ENCODE peak calls at places on chromosome 18, in eight cellular contexts. One of them, this sample, is unnamed.

GRCh38 chr18:46497129-46497528 is 159.9 kb downstream of the LOXHD1 start:
- DNase-seq in occipital lobe: no peak
- DNase-seq in C1 segment of cervical spinal cord: no peak
- DNase-seq in stimulated activated CD8-positive, alpha-beta memory T cell treated with anti-CD3 and anti-CD28 coated beads, Interleukin-7, amount 100 ng/mL, for 4 hours: no peak
- DNase-seq in M059J: peak; percentile 31
- DNase-seq in left cardiac atrium: no peak
- DNase-seq in SK-N-SH: no peak
- DNase-seq in cardiac muscle cell: peak; percentile 89
- DNase-seq in this sample: no peak

GRCh38 chr18:12408247-12408869 is 629 bp downstream of the PRELID3A start:
- DNase-seq in occipital lobe: peak; percentile 57
- DNase-seq in C1 segment of cervical spinal cord: peak; percentile 53
- DNase-seq in stimulated activated CD8-positive, alpha-beta memory T cell treated with anti-CD3 and anti-CD28 coated beads, Interleukin-7, amount 100 ng/mL, for 4 hours: no peak
- DNase-seq in M059J: no peak
- DNase-seq in left cardiac atrium: no peak
- DNase-seq in SK-N-SH: peak; percentile 34
- DNase-seq in cardiac muscle cell: peak; percentile 69
- DNase-seq in this sample: no peak

GRCh38 chr18:9741821-9742541 is 33.9 kb downstream of the RAB31 start:
- DNase-seq in occipital lobe: no peak
- DNase-seq in C1 segment of cervical spinal cord: no peak
- DNase-seq in stimulated activated CD8-positive, alpha-beta memory T cell treated with anti-CD3 and anti-CD28 coated beads, Interleukin-7, amount 100 ng/mL, for 4 hours: no peak
- DNase-seq in M059J: peak; percentile 68
- DNase-seq in left cardiac atrium: peak; percentile 58
- DNase-seq in SK-N-SH: no peak
- DNase-seq in cardiac muscle cell: peak; percentile 19
- DNase-seq in this sample: no peak

GRCh38 chr18:43789234-43790000 is 512.1 kb upstream of the SYT4 start:
- DNase-seq in occipital lobe: peak; percentile 7
- DNase-seq in C1 segment of cervical spinal cord: no peak
- DNase-seq in stimulated activated CD8-positive, alpha-beta memory T cell treated with anti-CD3 and anti-CD28 coated beads, Interleukin-7, amount 100 ng/mL, for 4 hours: no peak
- DNase-seq in M059J: peak; percentile 41
- DNase-seq in left cardiac atrium: no peak
- DNase-seq in SK-N-SH: peak; percentile 49
- DNase-seq in cardiac muscle cell: peak; percentile 30
- DNase-seq in this sample: no peak

GRCh38 chr18:79394438-79395307 is 1.1 kb upstream of the NFATC1 start:
- DNase-seq in occipital lobe: no peak
- DNase-seq in C1 segment of cervical spinal cord: no peak
- DNase-seq in stimulated activated CD8-positive, alpha-beta memory T cell treated with anti-CD3 and anti-CD28 coated beads, Interleukin-7, amount 100 ng/mL, for 4 hours: peak; percentile 68
- DNase-seq in M059J: peak; percentile 36
- DNase-seq in left cardiac atrium: peak; percentile 56
- DNase-seq in SK-N-SH: no peak
- DNase-seq in cardiac muscle cell: no peak
- DNase-seq in this sample: no peak

GRCh38 chr18:61727241-61727640 is 165.6 kb downstream of the RNF152 start:
- DNase-seq in occipital lobe: no peak
- DNase-seq in C1 segment of cervical spinal cord: no peak
- DNase-seq in stimulated activated CD8-positive, alpha-beta memory T cell treated with anti-CD3 and anti-CD28 coated beads, Interleukin-7, amount 100 ng/mL, for 4 hours: no peak
- DNase-seq in M059J: peak; percentile 12
- DNase-seq in left cardiac atrium: no peak
- DNase-seq in SK-N-SH: no peak
- DNase-seq in cardiac muscle cell: no peak
- DNase-seq in this sample: no peak

GRCh38 chr18:73283788-73284187 is 416.0 kb upstream of the NETO1 start:
- DNase-seq in occipital lobe: no peak
- DNase-seq in C1 segment of cervical spinal cord: no peak
- DNase-seq in stimulated activated CD8-positive, alpha-beta memory T cell treated with anti-CD3 and anti-CD28 coated beads, Interleukin-7, amount 100 ng/mL, for 4 hours: no peak
- DNase-seq in M059J: peak; percentile 83
- DNase-seq in left cardiac atrium: no peak
- DNase-seq in SK-N-SH: no peak
- DNase-seq in cardiac muscle cell: no peak
- DNase-seq in this sample: no peak

GRCh38 chr18:70698574-70698973 is 409.7 kb downstream of the SOCS6 start:
- DNase-seq in occipital lobe: no peak
- DNase-seq in C1 segment of cervical spinal cord: no peak
- DNase-seq in stimulated activated CD8-positive, alpha-beta memory T cell treated with anti-CD3 and anti-CD28 coated beads, Interleukin-7, amount 100 ng/mL, for 4 hours: no peak
- DNase-seq in M059J: no peak
- DNase-seq in left cardiac atrium: no peak
- DNase-seq in SK-N-SH: no peak
- DNase-seq in cardiac muscle cell: no peak
- DNase-seq in this sample: no peak

GRCh38 chr18:43893001-43893637 is 615.8 kb upstream of the SYT4 start:
- DNase-seq in occipital lobe: no peak
- DNase-seq in C1 segment of cervical spinal cord: no peak
- DNase-seq in stimulated activated CD8-positive, alpha-beta memory T cell treated with anti-CD3 and anti-CD28 coated beads, Interleukin-7, amount 100 ng/mL, for 4 hours: no peak
- DNase-seq in M059J: peak; percentile 96
- DNase-seq in left cardiac atrium: no peak
- DNase-seq in SK-N-SH: no peak
- DNase-seq in cardiac muscle cell: peak; percentile 12
- DNase-seq in this sample: no peak

GRCh38 chr18:12023375-12023774 is 42.1 kb downstream of the IMPA2 start:
- DNase-seq in occipital lobe: no peak
- DNase-seq in C1 segment of cervical spinal cord: no peak
- DNase-seq in stimulated activated CD8-positive, alpha-beta memory T cell treated with anti-CD3 and anti-CD28 coated beads, Interleukin-7, amount 100 ng/mL, for 4 hours: no peak
- DNase-seq in M059J: no peak
- DNase-seq in left cardiac atrium: no peak
- DNase-seq in SK-N-SH: no peak
- DNase-seq in cardiac muscle cell: no peak
- DNase-seq in this sample: no peak

GRCh38 chr18:55079481-55080350 is 120.5 kb upstream of the CCDC68 start:
- DNase-seq in occipital lobe: no peak
- DNase-seq in C1 segment of cervical spinal cord: peak; percentile 8
- DNase-seq in stimulated activated CD8-positive, alpha-beta memory T cell treated with anti-CD3 and anti-CD28 coated beads, Interleukin-7, amount 100 ng/mL, for 4 hours: no peak
- DNase-seq in M059J: no peak
- DNase-seq in left cardiac atrium: no peak
- DNase-seq in SK-N-SH: no peak
- DNase-seq in cardiac muscle cell: peak; percentile 7
- DNase-seq in this sample: no peak

GRCh38 chr18:60044290-60045006 is 144.7 kb downstream of the PMAIP1 start:
- DNase-seq in occipital lobe: no peak
- DNase-seq in C1 segment of cervical spinal cord: no peak
- DNase-seq in stimulated activated CD8-positive, alpha-beta memory T cell treated with anti-CD3 and anti-CD28 coated beads, Interleukin-7, amount 100 ng/mL, for 4 hours: no peak
- DNase-seq in M059J: peak; percentile 83
- DNase-seq in left cardiac atrium: no peak
- DNase-seq in SK-N-SH: no peak
- DNase-seq in cardiac muscle cell: no peak
- DNase-seq in this sample: no peak

GRCh38 chr18:76847926-76848325 is 25.6 kb downstream of the ZNF236 start:
- DNase-seq in occipital lobe: no peak
- DNase-seq in C1 segment of cervical spinal cord: no peak
- DNase-seq in stimulated activated CD8-positive, alpha-beta memory T cell treated with anti-CD3 and anti-CD28 coated beads, Interleukin-7, amount 100 ng/mL, for 4 hours: no peak
- DNase-seq in M059J: no peak
- DNase-seq in left cardiac atrium: no peak
- DNase-seq in SK-N-SH: no peak
- DNase-seq in cardiac muscle cell: no peak
- DNase-seq in this sample: no peak

GRCh38 chr18:46054956-46055831 is 16.9 kb downstream of the PSTPIP2 start:
- DNase-seq in occipital lobe: no peak
- DNase-seq in C1 segment of cervical spinal cord: no peak
- DNase-seq in stimulated activated CD8-positive, alpha-beta memory T cell treated with anti-CD3 and anti-CD28 coated beads, Interleukin-7, amount 100 ng/mL, for 4 hours: no peak
- DNase-seq in M059J: peak; percentile 24
- DNase-seq in left cardiac atrium: no peak
- DNase-seq in SK-N-SH: no peak
- DNase-seq in cardiac muscle cell: no peak
- DNase-seq in this sample: no peak

GRCh38 chr18:6327485-6327884 is 87.2 kb downstream of the L3MBTL4 start:
- DNase-seq in occipital lobe: no peak
- DNase-seq in C1 segment of cervical spinal cord: no peak
- DNase-seq in stimulated activated CD8-positive, alpha-beta memory T cell treated with anti-CD3 and anti-CD28 coated beads, Interleukin-7, amount 100 ng/mL, for 4 hours: no peak
- DNase-seq in M059J: no peak
- DNase-seq in left cardiac atrium: no peak
- DNase-seq in SK-N-SH: no peak
- DNase-seq in cardiac muscle cell: no peak
- DNase-seq in this sample: no peak

GRCh38 chr18:49968649-49969309 is 155.4 kb upstream of the ACAA2 start:
- DNase-seq in occipital lobe: no peak
- DNase-seq in C1 segment of cervical spinal cord: no peak
- DNase-seq in stimulated activated CD8-positive, alpha-beta memory T cell treated with anti-CD3 and anti-CD28 coated beads, Interleukin-7, amount 100 ng/mL, for 4 hours: no peak
- DNase-seq in M059J: no peak
- DNase-seq in left cardiac atrium: no peak
- DNase-seq in SK-N-SH: no peak
- DNase-seq in cardiac muscle cell: no peak
- DNase-seq in this sample: no peak

GRCh38 chr18:55774505-55774904 is 186.5 kb upstream of the TCF4 start:
- DNase-seq in occipital lobe: no peak
- DNase-seq in C1 segment of cervical spinal cord: no peak
- DNase-seq in stimulated activated CD8-positive, alpha-beta memory T cell treated with anti-CD3 and anti-CD28 coated beads, Interleukin-7, amount 100 ng/mL, for 4 hours: no peak
- DNase-seq in M059J: no peak
- DNase-seq in left cardiac atrium: no peak
- DNase-seq in SK-N-SH: no peak
- DNase-seq in cardiac muscle cell: no peak
- DNase-seq in this sample: no peak

GRCh38 chr18:23885750-23886149 is 128.8 kb upstream of the TTC39C start:
- DNase-seq in occipital lobe: no peak
- DNase-seq in C1 segment of cervical spinal cord: no peak
- DNase-seq in stimulated activated CD8-positive, alpha-beta memory T cell treated with anti-CD3 and anti-CD28 coated beads, Interleukin-7, amount 100 ng/mL, for 4 hours: no peak
- DNase-seq in M059J: no peak
- DNase-seq in left cardiac atrium: no peak
- DNase-seq in SK-N-SH: no peak
- DNase-seq in cardiac muscle cell: no peak
- DNase-seq in this sample: no peak

GRCh38 chr18:46042571-46043123 is 29.4 kb downstream of the PSTPIP2 start:
- DNase-seq in occipital lobe: no peak
- DNase-seq in C1 segment of cervical spinal cord: no peak
- DNase-seq in stimulated activated CD8-positive, alpha-beta memory T cell treated with anti-CD3 and anti-CD28 coated beads, Interleukin-7, amount 100 ng/mL, for 4 hours: peak; percentile 16
- DNase-seq in M059J: peak; percentile 60
- DNase-seq in left cardiac atrium: no peak
- DNase-seq in SK-N-SH: no peak
- DNase-seq in cardiac muscle cell: no peak
- DNase-seq in this sample: no peak

GRCh38 chr18:49447810-49448745 is 12.4 kb downstream of the DYM start:
- DNase-seq in occipital lobe: no peak
- DNase-seq in C1 segment of cervical spinal cord: no peak
- DNase-seq in stimulated activated CD8-positive, alpha-beta memory T cell treated with anti-CD3 and anti-CD28 coated beads, Interleukin-7, amount 100 ng/mL, for 4 hours: no peak
- DNase-seq in M059J: peak; percentile 61
- DNase-seq in left cardiac atrium: no peak
- DNase-seq in SK-N-SH: peak; percentile 22
- DNase-seq in cardiac muscle cell: peak; percentile 69
- DNase-seq in this sample: no peak

GRCh38 chr18:939167-939566 is 34.5 kb downstream of the ADCYAP1 start:
- DNase-seq in occipital lobe: no peak
- DNase-seq in C1 segment of cervical spinal cord: no peak
- DNase-seq in stimulated activated CD8-positive, alpha-beta memory T cell treated with anti-CD3 and anti-CD28 coated beads, Interleukin-7, amount 100 ng/mL, for 4 hours: no peak
- DNase-seq in M059J: peak; percentile 77
- DNase-seq in left cardiac atrium: no peak
- DNase-seq in SK-N-SH: no peak
- DNase-seq in cardiac muscle cell: no peak
- DNase-seq in this sample: no peak

GRCh38 chr18:45121146-45121545 is 440.5 kb downstream of the SETBP1 start:
- DNase-seq in occipital lobe: peak; percentile 38
- DNase-seq in C1 segment of cervical spinal cord: no peak
- DNase-seq in stimulated activated CD8-positive, alpha-beta memory T cell treated with anti-CD3 and anti-CD28 coated beads, Interleukin-7, amount 100 ng/mL, for 4 hours: no peak
- DNase-seq in M059J: no peak
- DNase-seq in left cardiac atrium: no peak
- DNase-seq in SK-N-SH: no peak
- DNase-seq in cardiac muscle cell: no peak
- DNase-seq in this sample: no peak

GRCh38 chr18:26813043-26813442 is 52.5 kb downstream of the AQP4 start:
- DNase-seq in occipital lobe: no peak
- DNase-seq in C1 segment of cervical spinal cord: no peak
- DNase-seq in stimulated activated CD8-positive, alpha-beta memory T cell treated with anti-CD3 and anti-CD28 coated beads, Interleukin-7, amount 100 ng/mL, for 4 hours: no peak
- DNase-seq in M059J: peak; percentile 41
- DNase-seq in left cardiac atrium: no peak
- DNase-seq in SK-N-SH: peak; percentile 50
- DNase-seq in cardiac muscle cell: peak; percentile 35
- DNase-seq in this sample: no peak

GRCh38 chr18:23981369-23981768 is 33.2 kb upstream of the TTC39C start:
- DNase-seq in occipital lobe: no peak
- DNase-seq in C1 segment of cervical spinal cord: peak; percentile 51
- DNase-seq in stimulated activated CD8-positive, alpha-beta memory T cell treated with anti-CD3 and anti-CD28 coated beads, Interleukin-7, amount 100 ng/mL, for 4 hours: no peak
- DNase-seq in M059J: no peak
- DNase-seq in left cardiac atrium: no peak
- DNase-seq in SK-N-SH: no peak
- DNase-seq in cardiac muscle cell: peak; percentile 28
- DNase-seq in this sample: no peak

GRCh38 chr18:45517181-45517741 is 98.0 kb upstream of the SLC14A2 start:
- DNase-seq in occipital lobe: no peak
- DNase-seq in C1 segment of cervical spinal cord: no peak
- DNase-seq in stimulated activated CD8-positive, alpha-beta memory T cell treated with anti-CD3 and anti-CD28 coated beads, Interleukin-7, amount 100 ng/mL, for 4 hours: no peak
- DNase-seq in M059J: peak; percentile 70
- DNase-seq in left cardiac atrium: peak; percentile 55
- DNase-seq in SK-N-SH: no peak
- DNase-seq in cardiac muscle cell: no peak
- DNase-seq in this sample: no peak

GRCh38 chr18:77223221-77223639 is 26.4 kb upstream of the GALR1 start:
- DNase-seq in occipital lobe: no peak
- DNase-seq in C1 segment of cervical spinal cord: peak; percentile 2
- DNase-seq in stimulated activated CD8-positive, alpha-beta memory T cell treated with anti-CD3 and anti-CD28 coated beads, Interleukin-7, amount 100 ng/mL, for 4 hours: no peak
- DNase-seq in M059J: no peak
- DNase-seq in left cardiac atrium: no peak
- DNase-seq in SK-N-SH: no peak
- DNase-seq in cardiac muscle cell: no peak
- DNase-seq in this sample: no peak

GRCh38 chr18:8882632-8883408 is 177.5 kb downstream of the MTCL1 start:
- DNase-seq in occipital lobe: no peak
- DNase-seq in C1 segment of cervical spinal cord: no peak
- DNase-seq in stimulated activated CD8-positive, alpha-beta memory T cell treated with anti-CD3 and anti-CD28 coated beads, Interleukin-7, amount 100 ng/mL, for 4 hours: no peak
- DNase-seq in M059J: no peak
- DNase-seq in left cardiac atrium: no peak
- DNase-seq in SK-N-SH: no peak
- DNase-seq in cardiac muscle cell: no peak
- DNase-seq in this sample: no peak

GRCh38 chr18:50286391-50287027 is 983 bp downstream of the CXXC1 start:
- DNase-seq in occipital lobe: no peak
- DNase-seq in C1 segment of cervical spinal cord: peak; percentile 20
- DNase-seq in stimulated activated CD8-positive, alpha-beta memory T cell treated with anti-CD3 and anti-CD28 coated beads, Interleukin-7, amount 100 ng/mL, for 4 hours: no peak
- DNase-seq in M059J: peak; percentile 52
- DNase-seq in left cardiac atrium: peak; percentile 48
- DNase-seq in SK-N-SH: peak; percentile 73
- DNase-seq in cardiac muscle cell: no peak
- DNase-seq in this sample: no peak